ENCODE peak calls at places on chromosomes 12 and 14, in ten cellular contexts. B is H1, S is K562, I is GM12878, K is right lobe of liver, C is testis, E is spleen, R is HCT116, M is stomach, F is gastrocnemius medialis. O is an unnamed sample.

GRCh38 chr12:8773456-8773855 is 49.0 kb upstream of the A2ML1 start:
- DNase-seq in F (no peak), E (no peak), R (no peak), C (no peak), S (no peak), B (no peak), K (no peak), M (no peak), I (no peak), O (no peak)

GRCh38 chr14:51210594-51210993 is 29.5 kb upstream of the TMX1 start:
- DNase-seq in K (no peak), S (no peak), E (no peak), I (no peak), M (no peak), F (no peak), B (no peak), R (no peak), C (no peak), O (no peak)

GRCh38 chr14:105486333-105486973 is at the start of gene CRIP1:
- DNase-seq in E (no peak), F (no peak), I (no peak), K (no peak), B (no peak), M (no peak), R (no peak), S (no peak), C (no peak), O (no peak)

GRCh38 chr12:12890492-12890814 is 909 bp upstream of the GPRC5A start:
- DNase-seq in M (peak), E (no peak), I (no peak), B (no peak), C (no peak), F (no peak), K (no peak), S (no peak), R (no peak), O (peak)

GRCh38 chr12:65532744-65533143 is 254.3 kb downstream of the MSRB3 start:
- DNase-seq in R (no peak), K (no peak), B (no peak), C (no peak), S (no peak), I (no peak), E (no peak), M (no peak), F (no peak), O (no peak)

GRCh38 chr12:53100466-53101151 is 2.7 kb upstream of the SOAT2 start:
- DNase-seq in E (no peak), B (no peak), R (no peak), K (no peak), F (no peak), M (peak), I (no peak), S (no peak), C (no peak), O (no peak)

GRCh38 chr12:6752181-6752930 is 585 bp downstream of the MLF2 start:
- DNase-seq in F (peak), E (no peak), R (no peak), S (peak), I (no peak), K (no peak), C (peak), M (no peak), B (no peak), O (peak)

GRCh38 chr14:76500480-76500879 is 124.5 kb downstream of the ESRRB start:
- DNase-seq in B (no peak), R (no peak), F (no peak), S (no peak), E (peak), I (no peak), C (no peak), K (peak), M (no peak), O (no peak)

GRCh38 chr14:49946320-49947141 is 53.6 kb downstream of the ARF6 start:
- DNase-seq in E (no peak), K (no peak), B (no peak), R (no peak), M (peak), C (no peak), F (no peak), S (no peak), I (no peak), O (no peak)

GRCh38 chr12:124709722-124710656 is 142.6 kb upstream of the NCOR2 start:
- DNase-seq in C (no peak), F (no peak), E (no peak), I (no peak), K (no peak), B (no peak), R (no peak), M (no peak), S (no peak), O (no peak)

GRCh38 chr14:105503918-105504692 is 13.1 kb downstream of the TEDC1 start:
- DNase-seq in I (no peak), F (no peak), S (no peak), K (no peak), C (no peak), M (no peak), R (no peak), E (no peak), B (no peak), O (no peak)

GRCh38 chr12:48857278-48857994 is 5.5 kb upstream of the DDX23 start:
- DNase-seq in I (no peak), F (no peak), S (no peak), R (no peak), B (no peak), E (no peak), C (no peak), M (no peak), K (no peak), O (no peak)

GRCh38 chr12:52187206-52187605 is 4.6 kb downstream of the KRT80 start:
- DNase-seq in E (no peak), F (no peak), C (no peak), M (no peak), S (no peak), R (no peak), I (no peak), K (no peak), B (no peak), O (no peak)

GRCh38 chr14:102319351-102320032 is at the start of gene ZNF839:
- DNase-seq in C (peak), B (peak), E (peak), R (peak), S (peak), M (peak), K (peak), I (no peak), F (peak), O (peak)

GRCh38 chr12:96989916-96990315 is 82.9 kb downstream of the NEDD1 start:
- DNase-seq in B (no peak), R (peak), E (no peak), I (no peak), C (no peak), S (peak), K (no peak), F (no peak), M (no peak), O (peak)

GRCh38 chr14:66009104-66009503 is 477.1 kb upstream of the CCDC196 start:
- DNase-seq in K (no peak), C (no peak), R (peak), E (no peak), S (no peak), B (no peak), I (no peak), F (no peak), M (no peak), O (no peak)

GRCh38 chr12:1583421-1584078 is 10.8 kb downstream of the FBXL14 start:
- DNase-seq in F (peak), B (no peak), I (peak), R (peak), M (peak), K (no peak), S (peak), E (no peak), C (peak), O (peak)

GRCh38 chr14:93078830-93079229 is 36.9 kb downstream of the ITPK1 start:
- DNase-seq in M (no peak), K (no peak), F (no peak), I (no peak), C (no peak), R (no peak), E (no peak), B (no peak), S (no peak), O (no peak)

GRCh38 chr12:49483621-49484020 is 55.2 kb upstream of the KCNH3 start:
- DNase-seq in E (no peak), M (no peak), F (no peak), K (no peak), B (no peak), R (no peak), S (no peak), C (no peak), I (no peak), O (no peak)

GRCh38 chr12:116202433-116202832 is 75.1 kb downstream of the MED13L start:
- DNase-seq in S (no peak), R (no peak), E (no peak), F (no peak), M (no peak), C (no peak), B (no peak), K (no peak), I (no peak), O (no peak)

GRCh38 chr12:58416211-58416610 is 474.8 kb downstream of the ATP23 start:
- DNase-seq in I (no peak), E (no peak), S (no peak), C (no peak), R (no peak), F (no peak), K (no peak), B (no peak), M (no peak), O (peak)

GRCh38 chr14:56309198-56309597 is 191.0 kb downstream of the PELI2 start:
- DNase-seq in S (no peak), K (no peak), E (no peak), M (no peak), B (no peak), F (no peak), R (no peak), I (no peak), C (no peak), O (no peak)

DNA sequence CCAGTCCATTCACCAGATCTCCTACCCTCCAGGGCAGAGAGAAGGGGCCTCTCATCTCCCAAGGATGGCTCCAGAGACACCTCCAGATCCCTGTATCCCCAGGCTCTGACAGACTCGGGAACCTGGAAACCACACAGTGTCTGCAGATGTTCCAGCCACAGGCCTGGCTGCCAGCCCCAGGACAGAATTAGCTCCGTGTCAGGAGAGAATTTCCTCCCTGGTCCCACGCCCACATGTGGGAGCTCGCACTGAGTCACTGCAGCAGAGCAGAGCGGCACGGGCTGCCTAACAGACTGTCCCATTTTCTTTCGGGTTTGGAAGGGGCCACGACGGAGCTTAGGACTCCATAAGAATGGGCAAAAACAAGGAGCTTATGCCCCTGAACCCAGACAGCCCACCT is 33.6 kb downstream of the CMKLR1 start:
- DNase-seq in S (no peak), I (no peak), C (peak), B (no peak), R (no peak), E (peak), M (peak), F (peak), K (no peak), O (no peak)
- TF ChIP-seq POLR2A in S (no peak), I (no peak), C (no peak), B (no peak), R (no peak), E (no peak), M (no peak), F (peak), K (no peak), O (no peak)

DNA sequence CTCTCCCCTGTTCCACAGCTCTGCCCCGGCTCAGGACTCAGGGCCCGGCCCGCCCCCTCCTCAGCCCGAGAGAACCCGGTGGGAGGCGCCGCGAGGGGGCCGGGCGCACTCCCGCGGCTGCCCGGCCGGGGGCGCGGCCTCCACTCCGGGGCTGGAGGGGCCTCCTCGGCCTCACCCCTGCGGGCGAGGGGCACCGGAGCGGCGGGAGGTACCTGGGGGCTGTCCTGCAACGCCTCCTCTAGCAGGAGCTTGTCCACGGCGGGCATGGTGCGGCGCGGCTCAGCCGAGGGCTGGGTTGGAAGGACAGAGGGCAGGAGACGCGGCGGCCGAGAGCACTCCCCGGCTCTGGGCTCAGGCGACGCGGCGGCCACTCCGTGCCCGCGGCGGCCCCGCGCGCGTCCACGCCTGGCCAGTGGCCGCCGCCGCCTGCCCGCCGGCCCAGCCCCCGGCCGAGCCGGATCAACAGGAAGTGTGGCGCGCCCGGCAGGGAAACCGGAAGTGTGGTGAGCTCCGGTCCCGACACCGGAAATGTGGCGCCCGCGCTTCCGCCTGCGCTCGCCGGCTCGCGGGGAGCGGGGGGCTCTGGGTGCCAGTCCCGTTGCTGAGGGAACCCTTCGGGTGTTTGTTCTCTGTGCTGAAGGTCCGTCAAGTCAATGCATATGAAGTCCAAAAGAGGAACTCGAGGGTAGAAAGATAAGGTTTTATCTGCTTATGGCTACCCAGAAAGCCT is at the start of gene APPL2:
- DNase-seq in F (peak), M (peak), I (peak), K (peak), E (peak), C (peak), S (peak), R (peak), B (no peak), O (peak)
- TF ChIP-seq POLR2A in F (peak), M (no peak), I (peak), K (peak), E (no peak), C (peak), S (peak), R (peak), B (peak), O (peak)

GRCh38 chr14:75283884-75284563 is 5.4 kb downstream of the FOS start:
- DNase-seq in I (no peak), M (peak), E (peak), B (no peak), S (peak), C (no peak), K (no peak), F (peak), R (no peak), O (peak)
- TF ChIP-seq POLR2A in I (no peak), M (no peak), E (peak), B (no peak), S (no peak), C (no peak), K (no peak), F (no peak), R (no peak), O (no peak)

GRCh38 chr14:53956427-53957201 is at the start of gene BMP4:
- DNase-seq in K (peak), S (peak), M (peak), E (peak), R (peak), F (peak), I (no peak), B (peak), C (peak), O (no peak)
- TF ChIP-seq POLR2A in K (no peak), S (no peak), M (no peak), E (no peak), R (peak), F (peak), I (peak), B (no peak), C (no peak), O (no peak)

GRCh38 chr12:11746024-11746771 is 96.7 kb downstream of the ETV6 start:
- DNase-seq in F (no peak), R (no peak), M (no peak), C (no peak), K (no peak), E (no peak), B (no peak), S (no peak), I (peak), O (no peak)
- TF ChIP-seq POLR2A in F (no peak), R (no peak), M (no peak), C (no peak), K (no peak), E (no peak), B (no peak), S (no peak), I (peak), O (no peak)

GRCh38 chr14:100375963-100376735 is 53.0 kb downstream of the SLC25A47 start:
- DNase-seq in S (peak), C (peak), R (peak), F (peak), B (peak), K (peak), M (peak), I (peak), E (peak), O (peak)
- TF ChIP-seq POLR2A in S (peak), C (no peak), R (peak), F (peak), B (peak), K (peak), M (no peak), I (peak), E (peak), O (peak)

DNA sequence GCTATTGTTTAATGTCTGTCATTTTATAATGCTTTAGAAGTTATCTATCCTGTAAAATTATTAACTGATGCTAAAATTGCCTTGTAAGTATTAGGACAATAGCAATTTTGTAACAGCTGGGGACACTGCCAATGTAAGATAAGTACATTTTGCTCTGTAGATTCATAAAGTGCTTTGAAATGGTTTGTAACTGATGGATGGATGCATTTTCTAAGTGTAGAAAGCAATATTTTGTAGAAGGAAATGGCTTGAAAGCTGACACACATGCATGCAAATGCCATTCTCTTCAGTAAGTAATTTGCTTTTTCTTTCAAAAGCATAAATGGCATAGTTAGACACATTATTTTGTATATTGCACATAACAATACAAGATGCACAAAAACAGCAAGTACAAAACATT is 129.8 kb downstream of the FOXG1 start:
- DNase-seq in C (no peak), R (no peak), S (no peak), K (no peak), M (no peak), B (no peak), E (no peak), I (no peak), F (no peak), O (no peak)
- TF ChIP-seq POLR2A in C (no peak), R (no peak), S (no peak), K (no peak), M (no peak), B (no peak), E (no peak), I (no peak), F (no peak), O (no peak)

DNA sequence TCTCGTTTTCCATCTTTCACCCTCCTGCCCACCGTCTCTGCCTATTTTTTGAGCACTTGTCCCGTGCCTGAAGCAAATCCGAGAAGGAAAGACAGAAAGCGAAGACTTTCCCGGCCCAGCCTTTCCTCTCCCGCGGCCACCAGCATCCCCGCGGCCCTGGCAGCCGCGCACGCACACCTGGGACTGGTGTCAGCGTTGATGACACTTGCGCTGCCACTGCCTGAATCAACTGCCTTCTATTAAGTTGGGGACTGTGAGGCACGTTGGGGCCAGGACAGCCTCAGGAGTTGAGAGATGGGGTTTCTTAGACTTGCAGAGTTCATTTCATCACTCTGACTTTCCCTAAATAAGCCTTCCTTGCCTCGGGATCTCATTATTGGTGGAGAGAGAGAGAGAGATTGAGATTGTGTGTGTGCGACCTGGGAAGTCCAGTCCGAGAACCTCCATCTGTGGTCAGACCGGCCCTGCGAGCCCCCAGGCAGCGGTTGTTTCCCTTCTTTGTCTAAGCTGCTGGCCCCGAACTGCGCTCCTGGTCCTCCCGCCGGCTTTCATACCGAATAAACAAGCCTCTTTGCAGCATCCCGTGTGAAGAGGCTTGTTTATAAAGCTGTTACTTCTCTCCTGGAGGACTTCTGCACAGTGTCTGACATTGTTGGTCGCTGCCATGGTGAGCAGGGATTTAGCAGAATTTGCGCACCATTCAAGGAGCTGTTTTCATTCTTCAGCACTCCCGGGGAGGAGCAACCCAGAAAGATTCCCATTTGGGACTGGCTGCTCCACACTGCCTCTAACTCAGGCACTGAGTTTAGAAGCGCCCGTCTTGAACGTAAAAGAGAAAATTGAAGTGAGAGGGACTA is 1.5 kb downstream of the PDZRN4 start:
- DNase-seq in I (no peak), F (no peak), S (no peak), M (no peak), E (no peak), B (no peak), R (no peak), C (peak), K (no peak), O (no peak)
- TF ChIP-seq POLR2A in I (no peak), F (no peak), S (no peak), M (no peak), E (no peak), B (no peak), R (no peak), C (no peak), K (no peak), O (no peak)

GRCh38 chr12:131153956-131154355 is 200.2 kb downstream of the ADGRD1 start:
- DNase-seq in M (no peak), C (no peak), R (no peak), S (no peak), I (no peak), K (no peak), E (peak), F (no peak), B (no peak), O (no peak)
- TF ChIP-seq POLR2A in M (no peak), C (no peak), R (no peak), S (no peak), I (no peak), K (no peak), E (no peak), F (no peak), B (no peak), O (no peak)